ENCODE peak calls at places on chromosomes 6 and 20, in four cellular contexts. H is hepatocyte, M is heart right ventricle, U is lower lobe of right lung. T is an unnamed sample.

GRCh38 chr6:127641905-127642304 is 64.9 kb downstream of the C6orf58 start:
- DNase-seq in H (peak; percentile 51), U (no peak), M (no peak), T (no peak)

GRCh38 chr6:39867592-39867991 is 66.7 kb downstream of the MOCS1 start:
- DNase-seq in M (no peak), U (no peak), H (no peak), T (no peak)

GRCh38 chr6:133101790-133102189 is 139.4 kb upstream of the EYA4 start:
- DNase-seq in U (no peak), H (no peak), M (no peak), T (no peak)

GRCh38 chr6:42095066-42095465 is 44.7 kb downstream of the TAF8 start:
- DNase-seq in M (no peak), U (no peak), H (no peak), T (no peak)

GRCh38 chr6:48904809-48905208 is 558.2 kb downstream of the MMUT start:
- DNase-seq in M (no peak), H (no peak), U (no peak), T (no peak)

GRCh38 chr6:88895911-88896310 is 67.5 kb downstream of the RNGTT start:
- DNase-seq in M (no peak), H (no peak), U (no peak), T (no peak)

GRCh38 chr6:44052419-44053011 is 74.7 kb downstream of the MRPL14 start:
- DNase-seq in M (no peak), H (no peak), U (peak; percentile 62), T (no peak)

GRCh38 chr6:117687725-117688124 is 12.5 kb downstream of the NUS1 start:
- DNase-seq in U (no peak), M (no peak), H (no peak), T (no peak)

GRCh38 chr6:14804444-14805210 is 441.2 kb upstream of the JARID2 start:
- DNase-seq in H (peak; percentile 84), U (peak; percentile 55), M (peak; percentile 93), T (peak; percentile 81)

GRCh38 chr6:112029045-112029822 is 24.7 kb upstream of the CCN6 start:
- DNase-seq in H (peak; percentile 58), U (peak; percentile 68), M (peak; percentile 66), T (no peak)

GRCh38 chr20:54221383-54221782 is 13.5 kb downstream of the PFDN4 start:
- DNase-seq in M (no peak), U (no peak), H (no peak), T (no peak)

GRCh38 chr6:35811699-35811995 is 6.5 kb downstream of the LHFPL5 start:
- DNase-seq in U (no peak), M (no peak), H (no peak), T (no peak)

GRCh38 chr20:59022754-59023153 is 3.5 kb downstream of the TUBB1 start:
- DNase-seq in H (no peak), M (no peak), U (no peak), T (no peak)

GRCh38 chr6:122400467-122401089 is 1.1 kb downstream of the HSF2 start:
- DNase-seq in H (no peak), U (no peak), M (no peak), T (no peak)

GRCh38 chr20:31260326-31260932 is 3.0 kb downstream of the DEFB115 start:
- DNase-seq in M (no peak), H (peak; percentile 44), U (no peak), T (no peak)

DNA sequence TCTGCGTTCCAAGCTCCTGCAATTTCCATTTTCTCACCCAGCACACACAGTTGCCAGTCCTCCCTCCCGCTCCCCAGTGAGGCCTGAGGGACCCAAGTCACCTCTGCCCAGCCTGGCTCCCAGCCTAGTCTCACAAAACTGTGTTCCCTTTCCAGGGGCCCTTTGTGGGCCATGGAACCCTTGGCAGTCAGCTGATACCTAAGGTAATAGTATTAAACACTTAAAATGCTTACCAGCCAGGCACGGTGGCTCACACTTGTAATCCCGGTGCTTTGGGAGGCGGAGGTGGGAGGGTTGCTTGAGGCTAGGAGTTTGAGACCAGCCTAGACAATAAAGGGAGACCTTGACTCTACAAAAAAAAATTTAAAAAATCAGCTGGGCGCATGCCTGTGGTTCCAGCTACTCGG is 3.2 kb upstream of the RBM38 start:
- DNase-seq in U (peak; percentile 26), M (no peak), H (no peak), T (no peak)
- H3K4me3 ChIP-seq in U (no peak overlapping the region), M (no peak overlapping the region), H (no peak overlapping the region), T (no peak overlapping the region)

DNA sequence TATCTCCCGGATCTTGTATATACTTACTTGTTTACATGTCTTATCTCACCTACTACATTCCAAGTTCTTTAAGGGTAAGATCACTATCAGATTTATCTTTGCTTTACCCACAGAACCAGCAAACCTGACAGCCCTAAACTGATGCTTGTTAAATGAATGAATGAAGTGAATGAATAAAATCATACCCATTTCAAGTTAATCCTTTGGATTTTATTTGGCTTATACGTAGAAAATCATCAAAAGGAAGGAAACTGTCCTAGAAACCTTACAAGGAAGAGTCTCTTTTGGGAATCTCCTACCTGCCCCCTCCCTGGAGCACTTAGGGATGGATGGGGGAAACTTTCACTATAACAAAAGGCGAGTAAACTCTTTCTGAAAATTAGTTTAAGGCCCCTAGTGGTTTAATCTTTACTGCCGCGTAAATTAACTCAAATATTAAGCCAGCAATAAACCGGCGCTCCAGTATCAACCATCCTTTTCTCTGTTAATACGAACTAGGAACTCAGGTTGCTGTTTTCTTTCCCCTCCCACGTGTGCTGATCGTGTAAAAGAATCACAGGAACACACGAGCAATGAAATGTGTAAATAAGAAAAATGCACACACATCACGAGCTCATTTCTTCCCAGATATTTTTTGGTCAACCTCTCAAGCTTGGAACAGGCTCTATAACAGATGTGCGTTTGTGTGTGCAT is 1.2 kb upstream of the UTRN start:
- DNase-seq in M (no peak), H (no peak), U (no peak), T (no peak)
- H3K4me3 ChIP-seq in M (peak overlapping the region; percentile 80), H (peak overlapping the region; percentile 73), U (peak overlapping the region; percentile 96), T (peak overlapping the region; percentile 83)

DNA sequence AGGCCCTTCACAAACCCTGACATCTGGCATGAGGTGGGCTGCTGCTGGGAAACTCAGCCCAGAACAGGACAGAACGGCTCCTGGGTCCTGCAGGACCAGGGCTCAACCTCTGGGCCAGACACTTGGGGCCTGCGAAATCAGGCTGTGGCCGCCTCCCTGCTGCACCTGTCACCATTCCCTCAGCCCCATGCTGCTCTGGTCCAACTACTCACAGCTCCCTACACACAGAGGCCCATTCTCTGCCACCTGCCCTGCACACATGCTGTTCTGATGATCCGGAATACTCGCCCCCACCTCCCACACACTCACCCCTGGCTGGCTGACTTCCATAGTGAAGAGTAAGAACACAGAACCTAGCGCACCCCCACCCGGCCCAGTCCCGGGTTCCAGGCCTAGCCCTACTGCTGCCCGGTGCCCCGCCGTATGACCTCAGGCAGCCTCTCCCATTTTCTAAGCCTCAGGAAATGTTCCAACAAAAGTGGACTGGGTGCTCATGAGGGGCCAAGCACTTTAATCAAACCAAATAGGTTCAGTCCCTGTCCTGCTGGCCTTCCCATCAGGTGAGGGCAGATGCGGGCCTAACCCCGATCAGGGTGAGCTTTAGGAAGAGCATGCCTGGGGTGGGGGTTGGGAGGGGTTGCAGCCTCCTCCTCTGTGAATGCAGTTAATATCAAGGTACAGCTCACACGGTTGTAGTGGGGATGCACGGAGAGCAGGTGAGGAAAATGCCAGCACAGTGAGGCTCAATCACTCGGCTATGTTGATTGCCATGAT is 3.9 kb downstream of the PEDS1 start:
- DNase-seq in M (no peak), U (no peak), H (no peak), T (peak; percentile 83)
- H3K4me3 ChIP-seq in M (no peak overlapping the region), U (no peak overlapping the region), H (no peak overlapping the region), T (no peak overlapping the region)

GRCh38 chr6:3164388-3164787 is 7.0 kb upstream of the TUBB2A start:
- DNase-seq in M (no peak), H (no peak), U (no peak), T (no peak)
- H3K4me3 ChIP-seq in M (no peak overlapping the region), H (no peak overlapping the region), U (no peak overlapping the region), T (no peak overlapping the region)